ENCODE peak calls at places on chromosome 18, in ten cellular contexts. One of them, this sample, is unnamed.

GRCh38 chr18:24201699-24202687 is 63.1 kb downstream of the CABYR start:
- DNase-seq in GM12865: no peak
- DNase-seq in stomach: no peak
- DNase-seq in Peyer's patch: no peak
- DNase-seq in cardiac muscle cell: no peak
- DNase-seq in NB4: no peak
- DNase-seq in cardiac fibroblast: no peak
- DNase-seq in choroid plexus epithelial cell: no peak
- DNase-seq in foreskin keratinocyte: no peak
- DNase-seq in adrenal gland: no peak
- DNase-seq in this sample: no peak

GRCh38 chr18:70425236-70425635 is 136.4 kb downstream of the SOCS6 start:
- DNase-seq in stomach: no peak
- DNase-seq in GM12865: no peak
- DNase-seq in cardiac fibroblast: no peak
- DNase-seq in adrenal gland: no peak
- DNase-seq in cardiac muscle cell: no peak
- DNase-seq in foreskin keratinocyte: no peak
- DNase-seq in NB4: no peak
- DNase-seq in Peyer's patch: no peak
- DNase-seq in choroid plexus epithelial cell: no peak
- DNase-seq in this sample: no peak

GRCh38 chr18:69447886-69448285 is 47.2 kb downstream of the DOK6 start:
- DNase-seq in foreskin keratinocyte: no peak
- DNase-seq in cardiac fibroblast: no peak
- DNase-seq in adrenal gland: no peak
- DNase-seq in Peyer's patch: no peak
- DNase-seq in GM12865: no peak
- DNase-seq in choroid plexus epithelial cell: no peak
- DNase-seq in stomach: no peak
- DNase-seq in NB4: no peak
- DNase-seq in cardiac muscle cell: no peak
- DNase-seq in this sample: no peak

GRCh38 chr18:73752965-73753364 is 394.7 kb downstream of the FBXO15 start:
- DNase-seq in choroid plexus epithelial cell: peak
- DNase-seq in NB4: no peak
- DNase-seq in stomach: no peak
- DNase-seq in foreskin keratinocyte: no peak
- DNase-seq in adrenal gland: no peak
- DNase-seq in cardiac muscle cell: no peak
- DNase-seq in cardiac fibroblast: peak
- DNase-seq in GM12865: no peak
- DNase-seq in Peyer's patch: no peak
- DNase-seq in this sample: no peak

GRCh38 chr18:61998957-61999356 is 106.2 kb upstream of the RNF152 start:
- DNase-seq in Peyer's patch: no peak
- DNase-seq in cardiac muscle cell: no peak
- DNase-seq in foreskin keratinocyte: peak
- DNase-seq in NB4: no peak
- DNase-seq in cardiac fibroblast: peak
- DNase-seq in choroid plexus epithelial cell: peak
- DNase-seq in adrenal gland: no peak
- DNase-seq in stomach: no peak
- DNase-seq in GM12865: no peak
- DNase-seq in this sample: no peak

GRCh38 chr18:35618289-35618688 is 36.7 kb downstream of the GALNT1 start:
- DNase-seq in cardiac fibroblast: no peak
- DNase-seq in adrenal gland: no peak
- DNase-seq in NB4: no peak
- DNase-seq in Peyer's patch: no peak
- DNase-seq in cardiac muscle cell: no peak
- DNase-seq in choroid plexus epithelial cell: no peak
- DNase-seq in foreskin keratinocyte: no peak
- DNase-seq in stomach: no peak
- DNase-seq in GM12865: no peak
- DNase-seq in this sample: no peak

GRCh38 chr18:62531078-62531477 is 8.3 kb downstream of the ZCCHC2 start:
- DNase-seq in cardiac fibroblast: no peak
- DNase-seq in Peyer's patch: no peak
- DNase-seq in stomach: no peak
- DNase-seq in choroid plexus epithelial cell: no peak
- DNase-seq in adrenal gland: no peak
- DNase-seq in foreskin keratinocyte: no peak
- DNase-seq in NB4: no peak
- DNase-seq in cardiac muscle cell: no peak
- DNase-seq in GM12865: no peak
- DNase-seq in this sample: no peak

GRCh38 chr18:63604791-63605567 is 17.8 kb downstream of the SERPINB13 start:
- DNase-seq in Peyer's patch: no peak
- DNase-seq in adrenal gland: no peak
- DNase-seq in choroid plexus epithelial cell: no peak
- DNase-seq in stomach: no peak
- DNase-seq in foreskin keratinocyte: peak
- DNase-seq in NB4: no peak
- DNase-seq in GM12865: no peak
- DNase-seq in cardiac fibroblast: no peak
- DNase-seq in cardiac muscle cell: no peak
- DNase-seq in this sample: no peak

GRCh38 chr18:3790702-3791101 is 340.7 kb downstream of the TGIF1 start:
- DNase-seq in cardiac fibroblast: peak
- DNase-seq in cardiac muscle cell: peak
- DNase-seq in NB4: no peak
- DNase-seq in GM12865: peak
- DNase-seq in stomach: no peak
- DNase-seq in Peyer's patch: no peak
- DNase-seq in foreskin keratinocyte: no peak
- DNase-seq in adrenal gland: no peak
- DNase-seq in choroid plexus epithelial cell: no peak
- DNase-seq in this sample: no peak

GRCh38 chr18:9914584-9915290 is 921 bp downstream of the VAPA start:
- DNase-seq in stomach: peak
- DNase-seq in cardiac muscle cell: peak
- DNase-seq in adrenal gland: peak
- DNase-seq in GM12865: peak
- DNase-seq in Peyer's patch: peak
- DNase-seq in NB4: peak
- DNase-seq in cardiac fibroblast: peak
- DNase-seq in choroid plexus epithelial cell: peak
- DNase-seq in foreskin keratinocyte: peak
- DNase-seq in this sample: peak

GRCh38 chr18:79575891-79576685 is 103.5 kb upstream of the CTDP1 start:
- DNase-seq in cardiac fibroblast: peak
- DNase-seq in NB4: no peak
- DNase-seq in adrenal gland: peak
- DNase-seq in stomach: peak
- DNase-seq in cardiac muscle cell: no peak
- DNase-seq in Peyer's patch: peak
- DNase-seq in GM12865: no peak
- DNase-seq in choroid plexus epithelial cell: peak
- DNase-seq in foreskin keratinocyte: peak
- DNase-seq in this sample: peak

GRCh38 chr18:79685281-79685680 is 5.7 kb downstream of the CTDP1 start:
- DNase-seq in Peyer's patch: peak
- DNase-seq in foreskin keratinocyte: no peak
- DNase-seq in stomach: no peak
- DNase-seq in adrenal gland: no peak
- DNase-seq in cardiac fibroblast: no peak
- DNase-seq in GM12865: no peak
- DNase-seq in choroid plexus epithelial cell: no peak
- DNase-seq in NB4: no peak
- DNase-seq in cardiac muscle cell: no peak
- DNase-seq in this sample: no peak

GRCh38 chr18:77405096-77405495 is 155.4 kb downstream of the GALR1 start:
- DNase-seq in GM12865: no peak
- DNase-seq in stomach: no peak
- DNase-seq in Peyer's patch: no peak
- DNase-seq in cardiac fibroblast: no peak
- DNase-seq in adrenal gland: no peak
- DNase-seq in choroid plexus epithelial cell: no peak
- DNase-seq in foreskin keratinocyte: no peak
- DNase-seq in NB4: no peak
- DNase-seq in cardiac muscle cell: no peak
- DNase-seq in this sample: no peak

GRCh38 chr18:63137999-63138448 is 181.5 kb downstream of the BCL2 start:
- DNase-seq in cardiac fibroblast: peak
- DNase-seq in NB4: no peak
- DNase-seq in stomach: no peak
- DNase-seq in adrenal gland: peak
- DNase-seq in foreskin keratinocyte: no peak
- DNase-seq in Peyer's patch: peak
- DNase-seq in choroid plexus epithelial cell: no peak
- DNase-seq in cardiac muscle cell: no peak
- DNase-seq in GM12865: peak
- DNase-seq in this sample: no peak

GRCh38 chr18:30971338-30971956 is 71.1 kb downstream of the DSC3 start:
- DNase-seq in stomach: no peak
- DNase-seq in NB4: peak
- DNase-seq in GM12865: peak
- DNase-seq in cardiac fibroblast: peak
- DNase-seq in foreskin keratinocyte: peak
- DNase-seq in cardiac muscle cell: peak
- DNase-seq in adrenal gland: no peak
- DNase-seq in Peyer's patch: no peak
- DNase-seq in choroid plexus epithelial cell: peak
- DNase-seq in this sample: no peak

GRCh38 chr18:10851824-10852225 is 297.5 kb downstream of the PIEZO2 start:
- DNase-seq in choroid plexus epithelial cell: peak
- DNase-seq in foreskin keratinocyte: peak
- DNase-seq in stomach: no peak
- DNase-seq in cardiac fibroblast: peak
- DNase-seq in NB4: peak
- DNase-seq in Peyer's patch: no peak
- DNase-seq in GM12865: peak
- DNase-seq in cardiac muscle cell: peak
- DNase-seq in adrenal gland: no peak
- DNase-seq in this sample: no peak

DNA sequence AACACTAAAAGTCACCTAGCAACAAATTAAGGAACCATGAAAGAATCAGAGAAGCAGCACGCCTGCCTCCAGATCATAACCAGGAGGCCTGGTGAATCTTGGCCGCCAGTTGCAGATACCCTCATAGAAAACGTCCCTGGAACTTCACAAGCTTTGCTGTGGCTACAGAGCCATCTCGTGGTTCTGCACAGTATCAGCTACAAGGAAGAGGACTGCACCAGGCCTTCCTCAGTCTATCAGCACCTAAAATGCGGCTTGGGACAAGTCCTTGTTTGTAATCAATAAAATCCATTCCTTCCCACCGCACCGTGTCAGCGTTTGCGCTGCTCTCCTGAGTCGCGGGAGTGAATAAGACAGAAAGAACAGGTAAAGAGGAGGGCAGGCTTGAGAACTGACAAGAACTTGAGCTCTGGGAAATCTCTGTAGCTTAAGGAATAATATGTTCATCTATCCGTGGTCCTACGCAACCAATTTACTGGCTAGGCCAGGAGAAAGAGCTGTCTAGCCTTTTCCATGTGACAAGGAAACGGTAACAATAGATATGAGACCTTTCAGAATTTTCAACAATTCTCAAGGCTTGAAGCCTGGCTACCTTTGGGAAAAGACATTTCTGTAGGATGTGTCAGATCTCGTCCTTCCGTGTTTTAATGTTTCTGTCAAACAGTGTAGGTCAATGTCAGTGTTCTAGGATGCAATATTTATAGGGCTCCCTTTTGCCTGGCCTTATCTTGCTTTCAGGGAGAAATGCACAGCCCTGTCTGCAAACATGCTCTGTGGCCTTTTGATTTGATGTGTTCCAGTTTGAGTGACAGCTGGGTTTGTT is 128.5 kb upstream of the RAB12 start:
- DNase-seq in cardiac muscle cell: peak
- DNase-seq in cardiac fibroblast: peak
- DNase-seq in NB4: peak
- DNase-seq in stomach: peak
- DNase-seq in choroid plexus epithelial cell: peak
- DNase-seq in Peyer's patch: peak
- DNase-seq in foreskin keratinocyte: no peak
- DNase-seq in adrenal gland: peak
- DNase-seq in GM12865: peak
- DNase-seq in this sample: no peak
- TF ChIP-seq CTCF in cardiac muscle cell: peak
- TF ChIP-seq CTCF in cardiac fibroblast: peak
- TF ChIP-seq CTCF in NB4: peak
- TF ChIP-seq CTCF in stomach: no peak
- TF ChIP-seq CTCF in choroid plexus epithelial cell: peak
- TF ChIP-seq CTCF in Peyer's patch: no peak
- TF ChIP-seq CTCF in foreskin keratinocyte: peak
- TF ChIP-seq CTCF in adrenal gland: peak
- TF ChIP-seq CTCF in GM12865: peak
- TF ChIP-seq CTCF in this sample: no peak

GRCh38 chr18:51197661-51198424 is at the start of gene MEX3C:
- DNase-seq in choroid plexus epithelial cell: peak
- DNase-seq in GM12865: peak
- DNase-seq in stomach: peak
- DNase-seq in foreskin keratinocyte: peak
- DNase-seq in cardiac fibroblast: peak
- DNase-seq in cardiac muscle cell: peak
- DNase-seq in adrenal gland: peak
- DNase-seq in NB4: peak
- DNase-seq in Peyer's patch: peak
- DNase-seq in this sample: peak
- TF ChIP-seq CTCF in choroid plexus epithelial cell: peak
- TF ChIP-seq CTCF in GM12865: peak
- TF ChIP-seq CTCF in stomach: peak
- TF ChIP-seq CTCF in foreskin keratinocyte: peak
- TF ChIP-seq CTCF in cardiac fibroblast: no peak
- TF ChIP-seq CTCF in cardiac muscle cell: peak
- TF ChIP-seq CTCF in adrenal gland: peak
- TF ChIP-seq CTCF in NB4: peak
- TF ChIP-seq CTCF in Peyer's patch: peak
- TF ChIP-seq CTCF in this sample: no peak

DNA sequence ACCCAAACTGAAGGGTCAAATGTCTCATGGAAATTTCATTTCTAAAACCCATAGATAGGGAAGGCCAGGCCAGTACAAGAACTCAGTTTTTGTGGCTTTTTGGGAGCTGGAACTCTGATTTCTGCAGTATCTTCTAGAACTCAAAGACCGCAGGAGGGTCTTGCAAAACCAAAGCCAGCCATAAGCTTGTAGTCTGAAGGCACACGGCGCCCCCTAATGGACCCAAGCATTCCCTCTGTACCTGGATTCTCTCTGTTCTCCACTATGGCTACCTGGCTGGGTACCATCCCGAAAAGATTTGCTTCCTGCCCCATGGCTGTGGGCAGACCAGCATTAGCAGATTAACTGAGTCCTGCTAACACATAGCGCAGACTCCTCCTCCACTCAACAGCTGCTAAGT is 229.0 kb upstream of the SLC14A2 start:
- DNase-seq in cardiac muscle cell: peak
- DNase-seq in GM12865: peak
- DNase-seq in stomach: no peak
- DNase-seq in adrenal gland: no peak
- DNase-seq in choroid plexus epithelial cell: peak
- DNase-seq in Peyer's patch: no peak
- DNase-seq in NB4: peak
- DNase-seq in cardiac fibroblast: peak
- DNase-seq in foreskin keratinocyte: peak
- DNase-seq in this sample: no peak
- TF ChIP-seq CTCF in cardiac muscle cell: peak
- TF ChIP-seq CTCF in GM12865: peak
- TF ChIP-seq CTCF in stomach: peak
- TF ChIP-seq CTCF in adrenal gland: no peak
- TF ChIP-seq CTCF in choroid plexus epithelial cell: peak
- TF ChIP-seq CTCF in Peyer's patch: no peak
- TF ChIP-seq CTCF in NB4: peak
- TF ChIP-seq CTCF in cardiac fibroblast: peak
- TF ChIP-seq CTCF in foreskin keratinocyte: peak
- TF ChIP-seq CTCF in this sample: no peak

GRCh38 chr18:46097853-46098615 is at the start of gene ATP5F1A:
- DNase-seq in Peyer's patch: peak
- DNase-seq in GM12865: peak
- DNase-seq in cardiac fibroblast: peak
- DNase-seq in stomach: peak
- DNase-seq in foreskin keratinocyte: peak
- DNase-seq in NB4: peak
- DNase-seq in cardiac muscle cell: peak
- DNase-seq in choroid plexus epithelial cell: peak
- DNase-seq in adrenal gland: peak
- DNase-seq in this sample: peak
- TF ChIP-seq CTCF in Peyer's patch: no peak
- TF ChIP-seq CTCF in GM12865: no peak
- TF ChIP-seq CTCF in cardiac fibroblast: no peak
- TF ChIP-seq CTCF in stomach: no peak
- TF ChIP-seq CTCF in foreskin keratinocyte: no peak
- TF ChIP-seq CTCF in NB4: no peak
- TF ChIP-seq CTCF in cardiac muscle cell: peak
- TF ChIP-seq CTCF in choroid plexus epithelial cell: no peak
- TF ChIP-seq CTCF in adrenal gland: no peak
- TF ChIP-seq CTCF in this sample: no peak

This sample was measured in activated B cell treated with CpG ODN at 0.5 μM for 24 hours.